ENCODE peak calls at places on chromosome 4, in five cellular contexts. G, A, L, Y and V are unnamed samples.

GRCh38 chr4:136484996-136485395 is 1047.3 kb downstream of the PCDH18 start:
- DNase-seq in G (no peak), A (no peak), L (no peak), Y (no peak), V (peak)

GRCh38 chr4:125582302-125582701 is 267.5 kb downstream of the FAT4 start:
- DNase-seq in G (no peak), A (no peak), L (no peak), Y (no peak), V (no peak)

GRCh38 chr4:117429061-117429460 is 343.7 kb upstream of the TRAM1L1 start:
- DNase-seq in G (no peak), A (no peak), L (no peak), Y (no peak), V (no peak)

GRCh38 chr4:25020240-25020639 is 10.5 kb downstream of the LGI2 start:
- DNase-seq in G (peak), A (no peak), L (peak), Y (no peak), V (no peak)

GRCh38 chr4:122668241-122668640 is 47.4 kb upstream of the IL21 start:
- DNase-seq in G (no peak), A (no peak), L (peak), Y (no peak), V (no peak)

GRCh38 chr4:55330241-55330640 is 15.8 kb upstream of the SRD5A3 start:
- DNase-seq in G (no peak), A (no peak), L (no peak), Y (no peak), V (peak)

GRCh38 chr4:186669159-186669720 is 54.4 kb downstream of the FAT1 start:
- DNase-seq in G (peak), A (no peak), L (peak), Y (no peak), V (peak)

GRCh38 chr4:155402941-155403340 is 26.2 kb upstream of the MAP9 start:
- DNase-seq in G (no peak), A (no peak), L (no peak), Y (no peak), V (no peak)

GRCh38 chr4:111602848-111603247 is 542.4 kb upstream of the FAM241A start:
- DNase-seq in G (peak), A (no peak), L (no peak), Y (no peak), V (no peak)

GRCh38 chr4:132218406-132218805 is 930.7 kb upstream of the PCDH10 start:
- DNase-seq in G (no peak), A (no peak), L (no peak), Y (no peak), V (no peak)

GRCh38 chr4:185931375-185931774 is 119.4 kb upstream of the SORBS2 start:
- DNase-seq in G (no peak), A (no peak), L (no peak), Y (no peak), V (no peak)